ENCODE peak calls at places on chromosomes 2 and 18, in seven cellular contexts. X, G, N, B, J, C and S are unnamed samples.

GRCh38 chr2:134491796-134492441 is 226.9 kb downstream of the TMEM163 start:
- DNase-seq in X (no peak), G (no peak), N (peak; percentile 23), B (peak; percentile 23), J (no peak), C (no peak), S (no peak)

GRCh38 chr18:27656167-27656778 is 471.2 kb upstream of the CHST9 start:
- DNase-seq in X (no peak), G (no peak), N (no peak), B (no peak), J (peak; percentile 28), C (peak; percentile 66), S (no peak)

GRCh38 chr2:95029898-95030341 is 4.4 kb downstream of the MAL start:
- DNase-seq in X (no peak), G (no peak), N (no peak), B (no peak), J (no peak), C (no peak), S (peak; percentile 62)

GRCh38 chr2:75998451-75998850 is 287.7 kb upstream of the GCFC2 start:
- DNase-seq in X (no peak), G (no peak), N (no peak), B (no peak), J (no peak), C (no peak), S (no peak)

GRCh38 chr18:35441857-35442595 is 55.7 kb downstream of the INO80C start:
- DNase-seq in X (no peak), G (no peak), N (no peak), B (no peak), J (peak; percentile 48), C (peak; percentile 18), S (no peak)

GRCh38 chr2:152622228-152622627 is 95.0 kb downstream of the PRPF40A start:
- DNase-seq in X (no peak), G (no peak), N (no peak), B (no peak), J (no peak), C (no peak), S (no peak)

GRCh38 chr2:41881249-41881648 is 166.6 kb upstream of the PKDCC start:
- DNase-seq in X (no peak), G (no peak), N (no peak), B (no peak), J (peak; percentile 76), C (no peak), S (no peak)

GRCh38 chr2:1755436-1756191 is 11.3 kb upstream of the PXDN start:
- DNase-seq in X (no peak), G (no peak), N (no peak), B (no peak), J (peak; percentile 38), C (peak; percentile 91), S (no peak)

GRCh38 chr2:100891911-100892642 is 72.1 kb downstream of the NPAS2 start:
- DNase-seq in X (no peak), G (no peak), N (no peak), B (no peak), J (peak; percentile 65), C (peak; percentile 75), S (no peak)

GRCh38 chr2:96553176-96553956 is 16.8 kb downstream of the ARID5A start:
- DNase-seq in X (no peak), G (no peak), N (no peak), B (no peak), J (no peak), C (no peak), S (peak; percentile 77)

GRCh38 chr18:3892141-3892540 is 442.2 kb downstream of the TGIF1 start:
- DNase-seq in X (no peak), G (no peak), N (no peak), B (no peak), J (no peak), C (no peak), S (no peak)

GRCh38 chr2:136251777-136252477 is 134.0 kb upstream of the CXCR4 start:
- DNase-seq in X (no peak), G (no peak), N (no peak), B (no peak), J (no peak), C (no peak), S (no peak)

GRCh38 chr2:162084561-162084960 is 10.5 kb upstream of the DPP4 start:
- DNase-seq in X (no peak), G (no peak), N (no peak), B (no peak), J (no peak), C (no peak), S (no peak)

GRCh38 chr18:75005622-75006021 is 203.3 kb downstream of the PTGR3 start:
- DNase-seq in X (no peak), G (no peak), N (no peak), B (no peak), J (peak; percentile 31), C (no peak), S (no peak)

GRCh38 chr2:148306027-148306426 is 285.1 kb downstream of the MBD5 start:
- DNase-seq in X (no peak), G (no peak), N (no peak), B (no peak), J (no peak), C (no peak), S (no peak)

GRCh38 chr2:23312996-23313606 is 71.9 kb upstream of the KLHL29 start:
- DNase-seq in X (no peak), G (no peak), N (peak; percentile 44), B (peak; percentile 46), J (peak; percentile 22), C (no peak), S (no peak)

GRCh38 chr18:76610933-76611749 is 116.1 kb upstream of the ZNF516 start:
- DNase-seq in X (no peak), G (no peak), N (no peak), B (no peak), J (peak; percentile 68), C (peak; percentile 45), S (no peak)

GRCh38 chr2:223315813-223316212 is 263.8 kb downstream of the KCNE4 start:
- DNase-seq in X (no peak), G (no peak), N (no peak), B (no peak), J (no peak), C (peak; percentile 54), S (no peak)

GRCh38 chr2:14633451-14634211 is 1.1 kb downstream of the LRATD1 start:
- DNase-seq in X (peak; percentile 67), G (no peak), N (no peak), B (peak; percentile 1), J (no peak), C (no peak), S (no peak)

GRCh38 chr2:23595021-23595420 is 210.0 kb downstream of the KLHL29 start:
- DNase-seq in X (no peak), G (no peak), N (no peak), B (no peak), J (no peak), C (no peak), S (peak; percentile 29)

GRCh38 chr2:53740170-53740569 is 27.4 kb upstream of the CHAC2 start:
- DNase-seq in X (no peak), G (no peak), N (no peak), B (peak; percentile 13), J (peak; percentile 73), C (peak; percentile 58), S (no peak)
- TF ChIP-seq CTCF in X (peak; percentile 26), G (peak; percentile 56), N (peak; percentile 75), B (peak; percentile 49), J (peak; percentile 54), C (peak; percentile 44), S (peak; percentile 90)

GRCh38 chr2:43453771-43454170 is 142.1 kb downstream of the THADA start:
- DNase-seq in X (no peak), G (no peak), N (no peak), B (no peak), J (no peak), C (no peak), S (no peak)

GRCh38 chr2:43458002-43458628 is 137.7 kb downstream of the THADA start:
- DNase-seq in X (no peak), G (no peak), N (no peak), B (no peak), J (peak; percentile 63), C (peak; percentile 59), S (no peak)

GRCh38 chr2:43455296-43455695 is 140.5 kb downstream of the THADA start:
- DNase-seq in X (no peak), G (no peak), N (no peak), B (no peak), J (peak; percentile 49), C (no peak), S (no peak)

GRCh38 chr2:43454791-43455190 is 141.0 kb downstream of the THADA start:
- DNase-seq in X (no peak), G (no peak), N (no peak), B (no peak), J (no peak), C (peak; percentile 45), S (no peak)

GRCh38 chr2:43455735-43456642 is 139.8 kb downstream of the THADA start:
- DNase-seq in X (no peak), G (no peak), N (no peak), B (no peak), J (peak; percentile 94), C (peak; percentile 94), S (no peak)
- TF ChIP-seq CTCF in X (no peak), G (no peak), N (peak; percentile 43), B (no peak), J (no peak), C (no peak), S (peak; percentile 57)

DNA sequence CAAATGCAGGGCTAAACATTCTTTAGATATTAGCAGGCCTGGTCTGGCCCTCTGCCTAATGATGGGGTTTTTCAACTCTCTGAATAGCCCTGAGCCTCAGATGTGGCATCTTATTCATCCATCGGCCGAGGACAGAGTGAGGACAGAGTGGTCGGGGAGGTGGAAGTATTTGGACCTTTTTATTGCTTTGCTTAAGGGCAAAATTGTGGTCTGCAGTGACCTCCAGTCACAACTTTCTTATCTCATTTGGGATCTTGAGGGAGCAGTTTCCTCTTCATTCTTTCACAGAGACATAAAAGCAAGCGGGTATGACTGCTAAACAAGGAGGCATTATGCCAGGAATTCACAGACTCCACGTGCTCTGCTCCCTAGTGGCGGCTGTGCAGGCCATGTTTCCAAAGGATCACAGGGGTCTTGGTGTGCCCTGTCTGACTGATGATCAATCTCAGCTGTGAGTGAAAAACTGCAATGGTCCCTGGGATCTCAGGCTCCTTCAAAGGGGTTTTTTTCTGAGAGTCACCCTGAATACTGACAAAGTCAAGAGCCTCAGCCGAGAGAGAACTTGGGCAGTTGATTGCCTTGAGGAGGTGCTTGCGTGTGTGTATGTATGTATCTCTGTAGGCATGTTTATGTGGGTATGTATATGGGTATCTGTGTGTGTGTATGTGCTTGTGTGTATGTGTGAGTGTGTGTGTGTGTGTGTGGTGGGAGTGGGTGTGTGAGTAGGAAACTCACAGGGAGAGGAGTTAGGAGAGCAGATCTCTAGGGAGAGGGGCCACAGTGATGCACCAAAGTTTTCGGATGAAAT is 47.6 kb downstream of the RAPGEF4 start:
- DNase-seq in X (no peak), G (peak; percentile 5), N (no peak), B (peak; percentile 8), J (peak; percentile 91), C (peak; percentile 98), S (no peak)
- TF ChIP-seq CTCF in X (no peak), G (peak; percentile 28), N (no peak), B (peak; percentile 26), J (peak; percentile 20), C (peak; percentile 43), S (peak; percentile 51)

GRCh38 chr18:36947820-36948348 is 119.0 kb downstream of the KIAA1328 start:
- DNase-seq in X (no peak), G (no peak), N (no peak), B (no peak), J (no peak), C (no peak), S (no peak)

DNA sequence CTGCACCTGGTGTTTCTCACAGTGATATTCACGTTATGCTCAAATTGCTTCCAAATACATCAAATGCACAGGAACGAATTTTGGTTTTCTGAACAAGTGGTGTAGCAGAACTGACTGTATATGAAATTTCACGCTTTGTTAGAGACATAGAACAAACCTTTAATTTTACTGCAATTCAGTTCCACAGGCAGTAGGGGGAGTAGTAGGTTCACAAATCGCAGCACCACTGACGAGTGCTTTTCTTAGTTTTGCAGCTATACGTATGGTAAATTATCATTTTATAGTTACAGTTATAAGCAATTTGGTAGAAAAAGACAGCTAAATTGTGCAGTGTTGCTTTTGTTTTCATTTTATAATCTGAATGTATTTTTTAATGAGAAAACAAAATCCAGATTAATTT is 113.3 kb downstream of the KIAA1328 start:
- DNase-seq in X (no peak), G (no peak), N (peak; percentile 2), B (peak; percentile 48), J (peak; percentile 77), C (peak; percentile 48), S (no peak)
- TF ChIP-seq CTCF in X (no peak), G (peak; percentile 36), N (peak; percentile 41), B (peak; percentile 66), J (peak; percentile 88), C (peak; percentile 65), S (peak; percentile 81)